ENCODE peak calls at places on chromosomes 13 and 19, in five cellular contexts. One of them, this sample, is unnamed.

GRCh38 chr13:30142502-30143211 is 164.7 kb downstream of the KATNAL1 start:
- DNase-seq in hypothalamus: no peak
- DNase-seq in EH: peak; percentile 98
- DNase-seq in A172: peak; percentile 98
- DNase-seq in GM10248: no peak
- DNase-seq in this sample: no peak

GRCh38 chr13:91520952-91521351 is 122.5 kb downstream of the GPC5 start:
- DNase-seq in hypothalamus: no peak
- DNase-seq in EH: no peak
- DNase-seq in A172: no peak
- DNase-seq in GM10248: no peak
- DNase-seq in this sample: no peak

GRCh38 chr19:3075605-3076431 is 13.5 kb upstream of the TLE5 start:
- DNase-seq in hypothalamus: no peak
- DNase-seq in EH: peak; percentile 44
- DNase-seq in A172: no peak
- DNase-seq in GM10248: peak; percentile 86
- DNase-seq in this sample: peak; percentile 75

GRCh38 chr13:25766576-25766975 is 285.2 kb downstream of the SHISA2 start:
- DNase-seq in hypothalamus: no peak
- DNase-seq in EH: no peak
- DNase-seq in A172: peak; percentile 30
- DNase-seq in GM10248: no peak
- DNase-seq in this sample: no peak

GRCh38 chr19:35248310-35249145 is at the start of gene LSR:
- DNase-seq in hypothalamus: no peak
- DNase-seq in EH: no peak
- DNase-seq in A172: no peak
- DNase-seq in GM10248: peak; percentile 97
- DNase-seq in this sample: peak; percentile 93

GRCh38 chr19:28960986-28961705 is 251.8 kb downstream of the UQCRFS1 start:
- DNase-seq in hypothalamus: no peak
- DNase-seq in EH: peak; percentile 85
- DNase-seq in A172: no peak
- DNase-seq in GM10248: no peak
- DNase-seq in this sample: no peak

GRCh38 chr19:40623403-40624239 is 22.5 kb downstream of the LTBP4 start:
- DNase-seq in hypothalamus: no peak
- DNase-seq in EH: no peak
- DNase-seq in A172: peak; percentile 99
- DNase-seq in GM10248: no peak
- DNase-seq in this sample: no peak

GRCh38 chr13:52399708-52400107 is 6.3 kb downstream of the THSD1 start:
- DNase-seq in hypothalamus: no peak
- DNase-seq in EH: peak; percentile 7
- DNase-seq in A172: no peak
- DNase-seq in GM10248: no peak
- DNase-seq in this sample: no peak

GRCh38 chr13:99307648-99308339 is 595 bp upstream of the GPR183 start:
- DNase-seq in hypothalamus: no peak
- DNase-seq in EH: peak; percentile 82
- DNase-seq in A172: peak; percentile 61
- DNase-seq in GM10248: no peak
- DNase-seq in this sample: no peak